ENCODE peak calls at places on chromosomes 7 and 10, in five cellular contexts. Q is GM13977, T is activated T-cell treated with anti-CD3 and anti-CD28 coated beads for 1 hour, E is T-helper 9 cell, M is hepatocyte. Z is an unnamed sample.

GRCh38 chr7:99340659-99341058 is 15.0 kb downstream of the ARPC1A start:
- DNase-seq in Q (no peak), T (no peak), E (no peak), M (no peak), Z (no peak)

GRCh38 chr7:151166629-151167196 is 781 bp downstream of the GBX1 start:
- DNase-seq in Q (no peak), T (no peak), E (no peak), M (no peak), Z (no peak)

GRCh38 chr10:58517481-58518355 is 5.0 kb downstream of the BICC1 start:
- DNase-seq in Q (no peak), T (no peak), E (no peak), M (no peak), Z (no peak)

GRCh38 chr7:81624021-81624630 is 145.7 kb downstream of the HGF start:
- DNase-seq in Q (no peak), T (no peak), E (no peak), M (no peak), Z (no peak)

GRCh38 chr7:95246935-95247370 is 77.4 kb downstream of the PON1 start:
- DNase-seq in Q (peak; percentile 27), T (no peak), E (no peak), M (peak; percentile 86), Z (peak; percentile 13)

GRCh38 chr10:87750001-87750651 is 67.9 kb downstream of the ATAD1 start:
- DNase-seq in Q (no peak), T (no peak), E (no peak), M (no peak), Z (no peak)

GRCh38 chr7:74709880-74710671 is 52.6 kb downstream of the GTF2I start:
- DNase-seq in Q (no peak), T (no peak), E (no peak), M (peak; percentile 7), Z (no peak)

GRCh38 chr7:35241884-35242283 is 12.0 kb downstream of the TBX20 start:
- DNase-seq in Q (no peak), T (no peak), E (no peak), M (no peak), Z (no peak)

GRCh38 chr7:86914468-86915054 is 144.9 kb downstream of the ELAPOR2 start:
- DNase-seq in Q (no peak), T (no peak), E (no peak), M (peak; percentile 16), Z (no peak)

GRCh38 chr7:22717760-22718159 is 9.2 kb upstream of the IL6 start:
- DNase-seq in Q (no peak), T (no peak), E (no peak), M (no peak), Z (no peak)